ENCODE peak calls at places on chromosomes 11 and 22, in seven cellular contexts. H, K, S, O, E, X and R are unnamed samples.

GRCh38 chr11:104764718-104765045 is 133.6 kb downstream of the CASP12 start:
- DNase-seq in E (no peak), O (no peak), K (no peak), H (no peak), X (no peak), S (no peak), R (no peak)

GRCh38 chr11:1888811-1889526 is 2.7 kb downstream of the PRR33 start:
- DNase-seq in H (peak), X (peak), S (peak), K (peak), O (peak), E (no peak), R (no peak)

GRCh38 chr22:46546466-46547178 is 9.2 kb upstream of the CELSR1 start:
- DNase-seq in O (no peak), H (no peak), X (no peak), K (no peak), E (no peak), S (no peak), R (no peak)

GRCh38 chr22:48927591-48927990 is 900.1 kb downstream of the BRD1 start:
- DNase-seq in X (no peak), H (no peak), E (no peak), O (no peak), K (no peak), S (no peak), R (no peak)

GRCh38 chr11:68550485-68550817 is 89.9 kb downstream of the PPP6R3 start:
- DNase-seq in H (no peak), X (no peak), S (peak), E (no peak), O (peak), K (no peak), R (no peak)

GRCh38 chr11:7546324-7546791 is 32.6 kb downstream of the PPFIBP2 start:
- DNase-seq in X (peak), S (no peak), H (no peak), K (peak), O (no peak), E (no peak), R (no peak)

GRCh38 chr11:96098511-96099241 is 174.8 kb upstream of the MTMR2 start:
- DNase-seq in S (no peak), K (no peak), E (peak), X (no peak), H (no peak), O (no peak), R (no peak)

GRCh38 chr22:37498289-37498909 is 12.2 kb upstream of the MFNG start:
- DNase-seq in H (peak), K (no peak), E (peak), S (peak), X (no peak), O (no peak), R (peak)

GRCh38 chr11:17076517-17077239 is 789 bp downstream of the RPS13 start:
- DNase-seq in O (no peak), H (no peak), K (no peak), X (no peak), E (no peak), S (peak), R (peak)

GRCh38 chr11:122354029-122354697 is 238.1 kb upstream of the BLID start:
- DNase-seq in K (no peak), E (no peak), H (no peak), O (peak), S (no peak), X (no peak), R (no peak)

GRCh38 chr11:1749020-1749758 is 1.2 kb downstream of the IFITM10 start:
- DNase-seq in E (no peak), S (no peak), O (no peak), X (peak), H (no peak), K (no peak), R (no peak)

GRCh38 chr11:26946209-26946828 is 47.6 kb upstream of the FIBIN start:
- DNase-seq in K (no peak), H (no peak), E (no peak), O (no peak), X (no peak), S (no peak), R (no peak)

GRCh38 chr22:40524392-40525249 is 111.9 kb downstream of the MRTFA start:
- DNase-seq in S (peak), E (no peak), H (no peak), O (peak), K (no peak), X (no peak), R (peak)

GRCh38 chr22:19743081-19743480 is 17.5 kb upstream of the TBX1 start:
- DNase-seq in E (no peak), K (no peak), S (no peak), X (no peak), O (no peak), H (no peak), R (no peak)

GRCh38 chr22:45341503-45341902 is 31.8 kb downstream of the FAM118A start:
- DNase-seq in X (no peak), K (no peak), O (no peak), E (no peak), H (no peak), S (peak), R (peak)

GRCh38 chr22:24482586-24482985 is 12.5 kb upstream of the UPB1 start:
- DNase-seq in H (no peak), O (peak), X (no peak), S (no peak), K (no peak), E (no peak), R (no peak)

GRCh38 chr11:61907871-61908729 is 9.3 kb downstream of the RAB3IL1 start:
- DNase-seq in S (no peak), H (no peak), O (no peak), X (no peak), K (peak), E (no peak), R (no peak)

GRCh38 chr11:20627026-20627425 is 27.6 kb downstream of the SLC6A5 start:
- DNase-seq in O (no peak), H (no peak), E (no peak), S (no peak), K (no peak), X (no peak), R (no peak)

GRCh38 chr11:706957-707816 is 1.2 kb downstream of the EPS8L2 start:
- DNase-seq in H (no peak), O (no peak), K (peak), X (peak), S (no peak), E (peak), R (no peak)

GRCh38 chr11:78416285-78417174 is 1.1 kb downstream of the GAB2 start:
- DNase-seq in E (peak), S (peak), K (peak), O (peak), X (peak), H (peak), R (peak)

GRCh38 chr22:48254311-48254873 is 1491.9 kb downstream of the TBC1D22A start:
- DNase-seq in O (no peak), S (no peak), H (no peak), X (no peak), E (no peak), K (no peak), R (no peak)

GRCh38 chr11:1645357-1645821 is 15.8 kb downstream of the KRTAP5-5 start:
- DNase-seq in H (no peak), E (no peak), K (no peak), O (no peak), X (no peak), S (no peak), R (no peak)

GRCh38 chr22:43923191-43923590 is 414 bp upstream of the PNPLA3 start:
- DNase-seq in K (no peak), E (no peak), O (peak), H (no peak), S (peak), X (no peak), R (peak)

GRCh38 chr22:45880091-45880651 is 96.8 kb downstream of the WNT7B start:
- DNase-seq in K (no peak), H (no peak), S (no peak), X (no peak), E (no peak), O (no peak), R (no peak)

GRCh38 chr11:78420796-78421209 is 3.2 kb upstream of the GAB2 start:
- DNase-seq in K (peak), H (no peak), X (no peak), S (peak), O (peak), E (no peak), R (peak)

GRCh38 chr22:41826430-41827383 is 6.2 kb upstream of the SREBF2 start:
- DNase-seq in O (no peak), S (no peak), H (no peak), K (peak), X (peak), E (no peak), R (no peak)

GRCh38 chr11:65851083-65851579 is 6.8 kb downstream of the CFL1 start:
- DNase-seq in E (no peak), O (no peak), S (peak), K (no peak), X (no peak), H (no peak), R (peak)

GRCh38 chr11:34439521-34440258 is 956 bp downstream of the CAT start:
- DNase-seq in S (peak), X (no peak), K (no peak), E (no peak), H (no peak), O (no peak), R (no peak)